ENCODE peak calls at places on chromosomes 12 and 14, in seven cellular contexts. L is CD4-positive, CD25-positive, alpha-beta regulatory T cell; V is IMR-90; Q is OCI-LY7; J is left lung; R is mammary epithelial cell; H is GM23248. C is an unnamed sample. For H3K4me1 and H3K36me3, the result is how much of the 10 kb centered on the place peaks cover.

GRCh38 chr14:89669209-89669608 is 252.2 kb upstream of the FOXN3 start:
- DNase-seq in L (no peak), V (no peak), Q (no peak), J (peak), R (no peak), H (no peak), C (no peak)

GRCh38 chr12:108685469-108686247 is 45.7 kb downstream of the CORO1C start:
- DNase-seq in L (no peak), V (no peak), Q (no peak), J (no peak), R (peak), H (peak), C (no peak)

GRCh38 chr14:73386342-73386741 is 72.0 kb downstream of the NUMB start:
- DNase-seq in L (no peak), V (no peak), Q (no peak), J (no peak), R (no peak), H (peak), C (no peak)

GRCh38 chr14:80678436-80678835 is 263.1 kb downstream of the CEP128 start:
- DNase-seq in L (no peak), V (peak), Q (no peak), J (no peak), R (peak), H (peak), C (no peak)

GRCh38 chr12:105031061-105031807 is 45.1 kb downstream of the NOPCHAP1 start:
- DNase-seq in L (peak), V (no peak), Q (peak), J (no peak), R (no peak), H (no peak), C (no peak)

GRCh38 chr12:124916370-124917134 is 2.1 kb upstream of the UBC start:
- DNase-seq in L (no peak), V (peak), Q (peak), J (peak), R (peak), H (peak), C (peak)

GRCh38 chr14:54708982-54709381 is 142.1 kb downstream of the SAMD4A start:
- DNase-seq in L (no peak), V (no peak), Q (no peak), J (no peak), R (no peak), H (no peak), C (no peak)

GRCh38 chr14:99943620-99944019 is 121.6 kb upstream of the EVL start:
- DNase-seq in L (no peak), V (no peak), Q (no peak), J (no peak), R (no peak), H (no peak), C (no peak)

GRCh38 chr12:47349770-47350408 is 270.1 kb upstream of the AMIGO2 start:
- DNase-seq in L (no peak), V (peak), Q (no peak), J (no peak), R (no peak), H (peak), C (no peak)

GRCh38 chr14:73714656-73715081 is 485 bp upstream of the PNMA1 start:
- DNase-seq in L (no peak), V (peak), Q (no peak), J (no peak), R (no peak), H (peak), C (no peak)

GRCh38 chr12:34299802-34300193 is 277.5 kb downstream of the ALG10 start:
- DNase-seq in L (no peak), V (no peak), Q (no peak), J (no peak), R (no peak), H (no peak), C (no peak)

GRCh38 chr12:117114784-117115183 is 15.6 kb upstream of the TESC start:
- DNase-seq in L (no peak), V (no peak), Q (no peak), J (no peak), R (no peak), H (no peak), C (peak)
- H3K4me1 ChIP-seq in L (under half), V (under half), Q (under half), J (under half), R (under half), H (under half), C (under half)

GRCh38 chr12:57842342-57843294 is 3.9 kb downstream of the CTDSP2 start:
- DNase-seq in L (peak), V (peak), Q (peak), J (no peak), R (no peak), H (peak), C (no peak)
- H3K4me3 ChIP-seq in L (peak), V (peak), Q (peak), J (peak), R (no peak), H (peak), C (peak)

DNA sequence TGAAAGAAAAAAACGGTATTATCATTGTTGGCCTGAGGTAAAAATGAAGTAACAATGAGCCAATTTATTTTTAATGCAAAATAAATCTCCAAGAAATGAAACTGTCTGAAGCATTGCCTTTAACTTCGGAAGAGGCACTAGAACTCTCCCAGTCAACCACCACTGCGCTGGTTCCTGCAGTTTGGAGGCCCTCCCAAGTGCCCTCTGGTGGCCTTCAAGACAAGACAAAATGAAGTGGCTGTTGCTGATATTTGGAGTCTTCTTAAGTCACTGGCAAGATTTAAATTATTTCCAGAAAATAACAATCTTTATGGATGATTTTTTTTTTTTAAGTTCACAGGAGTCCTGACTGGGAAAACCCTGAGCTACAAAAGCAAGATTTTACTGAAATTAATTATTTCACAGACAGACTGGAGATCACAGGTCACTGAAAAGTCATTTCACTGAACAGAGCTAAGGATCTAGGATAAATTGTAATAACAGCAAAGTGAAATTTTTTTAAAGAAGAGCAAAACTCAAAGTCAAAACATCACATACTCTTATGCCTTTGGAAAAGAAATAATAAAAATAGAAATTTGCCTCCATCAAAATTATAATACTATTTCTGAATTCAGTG is 58.2 kb downstream of the DICER1 start:
- DNase-seq in L (peak), V (peak), Q (peak), J (peak), R (peak), H (peak), C (no peak)
- H3K36me3 ChIP-seq in L (half or more), V (under half), Q (half or more), J (half or more), R (under half), H (under half), C (under half)

DNA sequence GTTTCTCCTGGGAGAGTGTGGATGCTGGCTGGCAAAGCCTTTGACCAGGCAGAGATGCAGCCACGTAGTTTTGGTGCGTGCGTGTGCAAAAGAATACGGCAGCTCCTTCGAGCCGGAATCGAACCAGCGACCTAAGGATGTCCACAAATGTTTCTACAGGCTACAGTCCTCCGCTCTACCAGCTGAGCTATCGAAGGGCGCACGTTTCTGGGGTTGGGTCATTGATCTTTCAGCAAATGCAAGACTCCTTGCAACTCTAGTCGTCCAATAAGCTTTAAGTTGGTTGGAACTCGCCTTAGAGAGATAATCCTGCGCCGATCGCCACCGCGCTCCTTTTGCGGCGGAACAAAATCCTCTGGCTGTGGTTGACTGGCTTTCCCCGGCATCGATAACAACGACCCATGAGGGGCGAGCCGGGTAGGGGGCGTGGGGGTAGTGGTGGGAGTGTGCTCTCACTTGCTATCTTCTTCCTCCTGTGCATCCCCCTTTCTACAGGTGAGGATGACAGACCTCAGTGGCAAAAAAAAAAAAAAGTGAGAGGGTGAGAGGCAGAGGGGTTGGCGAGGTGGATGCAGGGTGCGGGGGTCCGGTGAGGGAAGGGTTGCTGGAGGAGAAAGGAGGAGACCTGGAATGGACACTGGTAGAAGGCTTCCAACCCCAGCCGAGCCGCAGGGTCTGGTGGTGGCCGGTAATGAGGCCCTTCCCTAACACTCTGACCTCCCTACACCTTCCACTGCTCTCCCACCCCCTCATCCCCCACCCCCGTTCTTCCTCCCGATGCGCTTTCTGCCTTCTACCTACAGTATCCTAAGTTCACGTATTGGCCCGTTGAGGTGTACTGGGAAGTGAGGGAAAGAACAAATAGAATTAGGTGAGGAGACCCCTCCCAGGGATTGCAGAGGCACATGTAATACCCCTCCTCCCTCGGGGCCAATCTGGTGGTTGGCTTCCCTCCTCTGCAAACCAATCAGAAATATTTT is 11.8 kb upstream of the OR6S1 start:
- DNase-seq in L (no peak), V (peak), Q (no peak), J (no peak), R (peak), H (peak), C (no peak)
- H3K4me1 ChIP-seq in L (under half), V (under half), Q (under half), J (under half), R (under half), H (under half), C (under half)

DNA sequence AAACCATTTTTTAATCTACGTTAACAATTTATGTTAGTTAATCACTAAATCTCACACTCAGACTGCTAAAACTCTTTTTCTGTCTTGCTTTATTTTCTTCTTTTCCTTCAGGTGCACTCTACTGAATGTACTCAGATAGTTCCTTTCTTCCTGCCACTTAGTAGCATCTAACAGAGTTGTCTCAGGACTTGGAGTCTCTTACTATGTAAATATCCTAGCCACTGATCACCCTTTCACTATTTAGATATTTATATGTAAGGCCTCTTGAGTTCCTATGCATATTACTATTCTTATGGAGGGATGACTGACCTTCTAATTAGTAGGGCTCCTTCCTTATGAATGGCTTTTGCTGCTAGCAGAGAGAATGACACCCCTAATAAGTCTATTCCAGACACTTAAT is 586.3 kb downstream of the RERGL start:
- DNase-seq in L (no peak), V (no peak), Q (no peak), J (no peak), R (no peak), H (no peak), C (no peak)
- H3K4me3 ChIP-seq in L (no peak), V (no peak), Q (no peak), J (no peak), R (no peak), H (no peak), C (no peak)

C was measured in aorta.